ENCODE peak calls at places on chromosomes 1 and 21, in four cellular contexts. C is right cardiac atrium, A is mesenchymal stem cell, V is bronchial epithelial cell. N is an unnamed sample.

GRCh38 chr1:28517649-28517999 is 11.8 kb downstream of the RCC1 start:
- DNase-seq in A (peak; percentile 82), C (no peak), V (no peak), N (no peak)

GRCh38 chr1:117612517-117613248 is 6.8 kb downstream of the TENT5C start:
- DNase-seq in V (peak; percentile 83), A (peak; percentile 94), C (no peak), N (no peak)

GRCh38 chr21:28207776-28208175 is 784.9 kb downstream of the LTN1 start:
- DNase-seq in V (peak; percentile 74), C (no peak), A (peak; percentile 42), N (no peak)

GRCh38 chr1:22778842-22779520 is 68.3 kb downstream of the EPHB2 start:
- DNase-seq in A (no peak), C (peak; percentile 88), V (no peak), N (no peak)

GRCh38 chr1:55049914-55050278 is 10.5 kb downstream of the PCSK9 start:
- DNase-seq in C (no peak), V (no peak), A (no peak), N (no peak)

GRCh38 chr1:204751480-204751879 is 65.9 kb upstream of the LRRN2 start:
- DNase-seq in A (no peak), C (no peak), V (no peak), N (no peak)

GRCh38 chr21:45204395-45204794 is 83.3 kb downstream of the POFUT2 start:
- DNase-seq in C (no peak), A (no peak), V (no peak), N (no peak)

GRCh38 chr21:42411197-42411869 is 7.6 kb downstream of the UBASH3A start:
- DNase-seq in V (peak; percentile 4), A (no peak), C (no peak), N (no peak)

GRCh38 chr1:74356493-74356892 is 121.3 kb downstream of the TNNI3K start:
- DNase-seq in A (peak; percentile 0), C (no peak), V (peak; percentile 2), N (no peak)

GRCh38 chr1:244713329-244713728 is 60.4 kb downstream of the DESI2 start:
- DNase-seq in C (no peak), A (no peak), V (no peak), N (no peak)

GRCh38 chr1:200311256-200311655 is 98.6 kb downstream of the ZNF281 start:
- DNase-seq in A (peak; percentile 44), C (no peak), V (peak; percentile 40), N (no peak)

GRCh38 chr1:35565742-35566133 is 7.4 kb upstream of the TFAP2E start:
- DNase-seq in C (peak; percentile 36), A (no peak), V (no peak), N (no peak)

GRCh38 chr1:177053648-177054047 is 110.9 kb downstream of the ASTN1 start:
- DNase-seq in C (no peak), A (no peak), V (no peak), N (no peak)

GRCh38 chr1:52546852-52547251 is 6.0 kb downstream of the TUT4 start:
- DNase-seq in V (no peak), C (no peak), A (no peak), N (no peak)

GRCh38 chr1:28086651-28087050 is 1.8 kb downstream of the EYA3 start:
- DNase-seq in V (no peak), C (no peak), A (no peak), N (no peak)

GRCh38 chr21:44643911-44644310 is 2.3 kb upstream of the KRTAP10-11 start:
- DNase-seq in A (no peak), V (no peak), C (no peak), N (no peak)

GRCh38 chr1:2543543-2544092 is 12.6 kb upstream of the TNFRSF14 start:
- DNase-seq in C (peak; percentile 77), V (no peak), A (peak; percentile 60), N (peak; percentile 66)

GRCh38 chr1:99818063-99818699 is 32.0 kb upstream of the AGL start:
- DNase-seq in A (no peak), C (no peak), V (peak; percentile 22), N (no peak)

GRCh38 chr1:8988618-8988967 is 37.6 kb downstream of the SLC2A7 start:
- DNase-seq in C (no peak), A (no peak), V (no peak), N (no peak)

GRCh38 chr1:40391688-40392145 is 18.2 kb downstream of the SMAP2 start:
- DNase-seq in V (peak; percentile 68), A (no peak), C (no peak), N (no peak)

GRCh38 chr21:42120904-42121535 is 49.9 kb downstream of the UMODL1 start:
- DNase-seq in A (no peak), V (no peak), C (no peak), N (no peak)

GRCh38 chr1:104295516-104295915 is 545.8 kb downstream of the AMY1C start:
- DNase-seq in A (no peak), V (no peak), C (no peak), N (no peak)

GRCh38 chr1:162136760-162137537 is 67.5 kb downstream of the NOS1AP start:
- DNase-seq in C (no peak), A (peak; percentile 72), V (peak; percentile 80), N (no peak)

GRCh38 chr21:41821081-41821755 is 54.4 kb upstream of the RIPK4 start:
- DNase-seq in V (no peak), C (peak; percentile 37), A (no peak), N (no peak)

GRCh38 chr1:227242811-227243682 is 75.2 kb downstream of the CDC42BPA start:
- DNase-seq in C (no peak), V (no peak), A (no peak), N (no peak)

GRCh38 chr1:45095450-45095849 is 83.4 kb downstream of the UROD start:
- DNase-seq in V (no peak), A (no peak), C (no peak), N (no peak)

GRCh38 chr1:207922554-207922953 is 11.6 kb upstream of the CD34 start:
- DNase-seq in A (no peak), V (no peak), C (peak; percentile 90), N (no peak)

GRCh38 chr1:66316464-66317155 is 217.3 kb upstream of the SGIP1 start:
- DNase-seq in V (no peak), C (no peak), A (no peak), N (no peak)

GRCh38 chr1:63949965-63950364 is 176.1 kb downstream of the ROR1 start:
- DNase-seq in V (no peak), A (peak; percentile 50), C (peak; percentile 52), N (no peak)

GRCh38 chr1:18175530-18176377 is 68.2 kb downstream of the IGSF21 start:
- DNase-seq in V (no peak), A (no peak), C (no peak), N (no peak)

GRCh38 chr1:59453297-59453970 is 156.5 kb downstream of the FGGY start:
- DNase-seq in A (no peak), V (peak; percentile 64), C (no peak), N (no peak)

GRCh38 chr1:166944186-166944967 is 31.0 kb downstream of the ILDR2 start:
- DNase-seq in A (peak; percentile 48), V (peak; percentile 40), C (no peak), N (no peak)

GRCh38 chr1:92478393-92478792 is 8.3 kb downstream of the GFI1 start:
- DNase-seq in A (no peak), V (peak; percentile 28), C (no peak), N (no peak)

GRCh38 chr1:18635833-18636671 is 5.4 kb downstream of the PAX7 start:
- DNase-seq in C (no peak), A (no peak), V (peak; percentile 50), N (no peak)

GRCh38 chr1:42981871-42982270 is 23.2 kb upstream of the SLC2A1 start:
- DNase-seq in A (peak; percentile 52), V (no peak), C (no peak), N (no peak)

GRCh38 chr1:15526021-15526489 is 593 bp upstream of the DNAJC16 start:
- DNase-seq in C (no peak), V (no peak), A (no peak), N (peak; percentile 12)

GRCh38 chr1:77424236-77424635 is 142.4 kb downstream of the AK5 start:
- DNase-seq in V (peak; percentile 58), C (no peak), A (peak; percentile 53), N (no peak)

GRCh38 chr1:26290416-26291261 is 10.8 kb downstream of the SH3BGRL3 start:
- DNase-seq in V (no peak), A (no peak), C (peak; percentile 73), N (no peak)